ENCODE peak calls at places on chromosomes 6 and 20, in six cellular contexts. O, H, U, J, Q and L are unnamed samples.

GRCh38 chr20:37276494-37277252 is 12.8 kb upstream of the MANBAL start:
- DNase-seq in O (no peak), H (peak; percentile 90), U (no peak), J (peak; percentile 33), Q (peak; percentile 57), L (no peak)

GRCh38 chr20:48052492-48052870 is 267.2 kb upstream of the SULF2 start:
- DNase-seq in O (no peak), H (peak; percentile 65), U (no peak), J (no peak), Q (no peak), L (no peak)

GRCh38 chr6:2196079-2196679 is 49.2 kb downstream of the GMDS start:
- DNase-seq in O (no peak), H (peak; percentile 78), U (peak; percentile 23), J (peak; percentile 57), Q (peak; percentile 54), L (peak; percentile 29)

GRCh38 chr20:50285376-50286173 is 94.9 kb downstream of the CEBPB start:
- DNase-seq in O (no peak), H (peak; percentile 84), U (no peak), J (no peak), Q (peak; percentile 34), L (no peak)

GRCh38 chr6:112372213-112372806 is 25.2 kb downstream of the RFPL4B start:
- DNase-seq in O (no peak), H (peak; percentile 53), U (no peak), J (peak; percentile 3), Q (peak; percentile 20), L (no peak)

GRCh38 chr20:62010551-62011402 is 54.9 kb downstream of the TAF4 start:
- DNase-seq in O (peak; percentile 51), H (peak; percentile 66), U (peak; percentile 66), J (peak; percentile 66), Q (peak; percentile 49), L (peak; percentile 63)

GRCh38 chr6:32852018-32852843 is 1.3 kb downstream of the TAP1 start:
- DNase-seq in O (no peak), H (peak; percentile 23), U (peak; percentile 59), J (no peak), Q (peak; percentile 22), L (no peak)

GRCh38 chr6:24140572-24140971 is 14.6 kb downstream of the NRSN1 start:
- DNase-seq in O (no peak), H (no peak), U (no peak), J (no peak), Q (no peak), L (no peak)

GRCh38 chr20:50991076-50991475 is 31.8 kb downstream of the KCNG1 start:
- DNase-seq in O (no peak), H (no peak), U (no peak), J (no peak), Q (peak; percentile 32), L (no peak)

GRCh38 chr6:22152871-22153270 is 144.0 kb downstream of the PRL start:
- DNase-seq in O (no peak), H (no peak), U (no peak), J (no peak), Q (no peak), L (no peak)

GRCh38 chr6:168086066-168086465 is 7.1 kb upstream of the FRMD1 start:
- DNase-seq in O (no peak), H (no peak), U (no peak), J (no peak), Q (no peak), L (no peak)

GRCh38 chr20:57582029-57582378 is 21.1 kb downstream of the PCK1 start:
- DNase-seq in O (no peak), H (no peak), U (no peak), J (no peak), Q (no peak), L (no peak)

GRCh38 chr6:131519670-131520436 is 53.2 kb upstream of the ARG1 start:
- DNase-seq in O (peak; percentile 12), H (peak; percentile 58), U (peak; percentile 47), J (peak; percentile 55), Q (peak; percentile 40), L (peak; percentile 33)

GRCh38 chr6:148769304-148769968 is 22.6 kb downstream of the UST start:
- DNase-seq in O (no peak), H (no peak), U (no peak), J (no peak), Q (no peak), L (no peak)

GRCh38 chr6:137415127-137415833 is 78.9 kb downstream of the OLIG3 start:
- DNase-seq in O (peak; percentile 49), H (peak; percentile 75), U (peak; percentile 57), J (peak; percentile 82), Q (peak; percentile 76), L (peak; percentile 67)

GRCh38 chr6:92756912-92757311 is 662.4 kb downstream of the EPHA7 start:
- DNase-seq in O (no peak), H (peak; percentile 3), U (no peak), J (no peak), Q (no peak), L (no peak)

GRCh38 chr20:38617011-38617829 is 15.6 kb downstream of the ARHGAP40 start:
- DNase-seq in O (no peak), H (no peak), U (no peak), J (no peak), Q (peak; percentile 96), L (no peak)

GRCh38 chr6:161217631-161218030 is 56.2 kb downstream of the AGPAT4 start:
- DNase-seq in O (no peak), H (no peak), U (no peak), J (no peak), Q (no peak), L (no peak)

GRCh38 chr6:5337573-5337972 is 76.3 kb downstream of the FARS2 start:
- DNase-seq in O (no peak), H (peak; percentile 71), U (no peak), J (no peak), Q (no peak), L (no peak)

GRCh38 chr6:167832497-167833395 is 6.0 kb downstream of the AFDN start:
- DNase-seq in O (no peak), H (no peak), U (no peak), J (peak; percentile 40), Q (peak; percentile 61), L (no peak)

GRCh38 chr6:69233195-69233524 is 563.6 kb downstream of the LMBRD1 start:
- DNase-seq in O (no peak), H (no peak), U (no peak), J (no peak), Q (no peak), L (no peak)

GRCh38 chr6:127514396-127515227 is 4.5 kb downstream of the MTCL3 start:
- DNase-seq in O (no peak), H (peak; percentile 44), U (peak; percentile 51), J (no peak), Q (peak; percentile 66), L (peak; percentile 15)

GRCh38 chr6:16130932-16131387 is 2.1 kb downstream of the MYLIP start:
- DNase-seq in O (no peak), H (peak; percentile 84), U (peak; percentile 20), J (peak; percentile 88), Q (peak; percentile 79), L (peak; percentile 60)

GRCh38 chr20:26209171-26209941 is 512.7 kb upstream of the ZNF337 start:
- DNase-seq in O (peak; percentile 0), H (peak; percentile 15), U (peak; percentile 17), J (no peak), Q (no peak), L (no peak)

GRCh38 chr6:5302995-5303622 is 41.8 kb downstream of the FARS2 start:
- DNase-seq in O (peak; percentile 27), H (peak; percentile 34), U (peak; percentile 39), J (no peak), Q (peak; percentile 76), L (peak; percentile 55)

GRCh38 chr6:112571486-112571885 is 224.4 kb downstream of the RFPL4B start:
- DNase-seq in O (no peak), H (peak; percentile 32), U (no peak), J (no peak), Q (no peak), L (no peak)

GRCh38 chr20:57364451-57364850 is 13.4 kb downstream of the RAE1 start:
- DNase-seq in O (no peak), H (no peak), U (no peak), J (no peak), Q (no peak), L (no peak)

GRCh38 chr6:47722178-47722577 is 23.8 kb downstream of the ADGRF4 start:
- DNase-seq in O (no peak), H (no peak), U (no peak), J (peak; percentile 86), Q (no peak), L (no peak)

GRCh38 chr6:39251406-39251805 is 22.1 kb upstream of the KCNK5 start:
- DNase-seq in O (no peak), H (no peak), U (no peak), J (no peak), Q (peak; percentile 12), L (no peak)

GRCh38 chr6:81937296-81937937 is 184.9 kb upstream of the TENT5A start:
- DNase-seq in O (no peak), H (no peak), U (no peak), J (no peak), Q (peak; percentile 74), L (no peak)

GRCh38 chr6:81086931-81087330 is 665.5 kb downstream of the TENT5A start:
- DNase-seq in O (no peak), H (no peak), U (no peak), J (no peak), Q (no peak), L (no peak)

GRCh38 chr6:129215916-129216525 is 333.1 kb downstream of the LAMA2 start:
- DNase-seq in O (no peak), H (no peak), U (no peak), J (no peak), Q (no peak), L (no peak)

GRCh38 chr6:141677598-141678211 is 455.0 kb upstream of the GJE1 start:
- DNase-seq in O (no peak), H (peak; percentile 66), U (no peak), J (peak; percentile 51), Q (peak; percentile 30), L (no peak)